ENCODE peak calls at places on chromosomes 3 and 15, in six cellular contexts. One of them, this sample, is unnamed.

GRCh38 chr3:14209596-14210280 is 31.1 kb downstream of the LSM3 start:
- DNase-seq in head of caudate nucleus: no peak
- DNase-seq in MM.1S: no peak
- DNase-seq in right lobe of liver: no peak
- DNase-seq in stimulated activated CD4-positive, alpha-beta T cell treated with anti-CD3 and anti-CD28 coated beads, Interleukin-12 subunit alpha, Interleukin-12 subunit beta, amount 100 ng/mL, for 24 hours: no peak
- DNase-seq in skeletal muscle cell: no peak
- DNase-seq in this sample: no peak

GRCh38 chr3:50479523-50479922 is 23.9 kb downstream of the CACNA2D2 start:
- DNase-seq in skeletal muscle cell: no peak
- DNase-seq in stimulated activated CD4-positive, alpha-beta T cell treated with anti-CD3 and anti-CD28 coated beads, Interleukin-12 subunit alpha, Interleukin-12 subunit beta, amount 100 ng/mL, for 24 hours: no peak
- DNase-seq in MM.1S: no peak
- DNase-seq in right lobe of liver: no peak
- DNase-seq in head of caudate nucleus: no peak
- DNase-seq in this sample: no peak

GRCh38 chr15:82750831-82751181 is 41.1 kb upstream of the AP3B2 start:
- DNase-seq in right lobe of liver: no peak
- DNase-seq in MM.1S: peak; percentile 62
- DNase-seq in stimulated activated CD4-positive, alpha-beta T cell treated with anti-CD3 and anti-CD28 coated beads, Interleukin-12 subunit alpha, Interleukin-12 subunit beta, amount 100 ng/mL, for 24 hours: no peak
- DNase-seq in head of caudate nucleus: no peak
- DNase-seq in skeletal muscle cell: no peak
- DNase-seq in this sample: no peak

GRCh38 chr3:67706934-67707333 is 52.5 kb upstream of the SUCLG2 start:
- DNase-seq in MM.1S: no peak
- DNase-seq in stimulated activated CD4-positive, alpha-beta T cell treated with anti-CD3 and anti-CD28 coated beads, Interleukin-12 subunit alpha, Interleukin-12 subunit beta, amount 100 ng/mL, for 24 hours: no peak
- DNase-seq in skeletal muscle cell: peak; percentile 18
- DNase-seq in right lobe of liver: no peak
- DNase-seq in head of caudate nucleus: no peak
- DNase-seq in this sample: no peak

GRCh38 chr3:50194903-50195500 is 3.6 kb downstream of the GNAT1 start:
- DNase-seq in skeletal muscle cell: no peak
- DNase-seq in head of caudate nucleus: no peak
- DNase-seq in stimulated activated CD4-positive, alpha-beta T cell treated with anti-CD3 and anti-CD28 coated beads, Interleukin-12 subunit alpha, Interleukin-12 subunit beta, amount 100 ng/mL, for 24 hours: no peak
- DNase-seq in MM.1S: no peak
- DNase-seq in right lobe of liver: peak; percentile 89
- DNase-seq in this sample: no peak

GRCh38 chr3:14633819-14634424 is 17.6 kb upstream of the CCDC174 start:
- DNase-seq in head of caudate nucleus: peak; percentile 49
- DNase-seq in skeletal muscle cell: no peak
- DNase-seq in MM.1S: peak; percentile 66
- DNase-seq in right lobe of liver: peak; percentile 68
- DNase-seq in stimulated activated CD4-positive, alpha-beta T cell treated with anti-CD3 and anti-CD28 coated beads, Interleukin-12 subunit alpha, Interleukin-12 subunit beta, amount 100 ng/mL, for 24 hours: peak; percentile 9
- DNase-seq in this sample: peak; percentile 19

GRCh38 chr15:66784174-66784573 is 82.1 kb downstream of the SMAD6 start:
- DNase-seq in MM.1S: no peak
- DNase-seq in right lobe of liver: no peak
- DNase-seq in skeletal muscle cell: no peak
- DNase-seq in stimulated activated CD4-positive, alpha-beta T cell treated with anti-CD3 and anti-CD28 coated beads, Interleukin-12 subunit alpha, Interleukin-12 subunit beta, amount 100 ng/mL, for 24 hours: no peak
- DNase-seq in head of caudate nucleus: no peak
- DNase-seq in this sample: no peak

GRCh38 chr15:49916998-49917397 is 202.0 kb downstream of the ATP8B4 start:
- DNase-seq in stimulated activated CD4-positive, alpha-beta T cell treated with anti-CD3 and anti-CD28 coated beads, Interleukin-12 subunit alpha, Interleukin-12 subunit beta, amount 100 ng/mL, for 24 hours: no peak
- DNase-seq in skeletal muscle cell: no peak
- DNase-seq in right lobe of liver: no peak
- DNase-seq in head of caudate nucleus: no peak
- DNase-seq in MM.1S: no peak
- DNase-seq in this sample: no peak

GRCh38 chr15:41501191-41501917 is 7.7 kb downstream of the ITPKA start:
- DNase-seq in skeletal muscle cell: no peak
- DNase-seq in right lobe of liver: no peak
- DNase-seq in head of caudate nucleus: no peak
- DNase-seq in MM.1S: no peak
- DNase-seq in stimulated activated CD4-positive, alpha-beta T cell treated with anti-CD3 and anti-CD28 coated beads, Interleukin-12 subunit alpha, Interleukin-12 subunit beta, amount 100 ng/mL, for 24 hours: no peak
- DNase-seq in this sample: no peak

GRCh38 chr15:45857295-45857694 is 222.5 kb downstream of the SQOR start:
- DNase-seq in stimulated activated CD4-positive, alpha-beta T cell treated with anti-CD3 and anti-CD28 coated beads, Interleukin-12 subunit alpha, Interleukin-12 subunit beta, amount 100 ng/mL, for 24 hours: no peak
- DNase-seq in right lobe of liver: no peak
- DNase-seq in skeletal muscle cell: no peak
- DNase-seq in head of caudate nucleus: no peak
- DNase-seq in MM.1S: no peak
- DNase-seq in this sample: no peak

GRCh38 chr3:29410660-29411405 is 130.0 kb downstream of the RBMS3 start:
- DNase-seq in skeletal muscle cell: no peak
- DNase-seq in stimulated activated CD4-positive, alpha-beta T cell treated with anti-CD3 and anti-CD28 coated beads, Interleukin-12 subunit alpha, Interleukin-12 subunit beta, amount 100 ng/mL, for 24 hours: no peak
- DNase-seq in MM.1S: no peak
- DNase-seq in head of caudate nucleus: no peak
- DNase-seq in right lobe of liver: no peak
- DNase-seq in this sample: no peak

GRCh38 chr3:185989511-185989910 is 51.7 kb upstream of the TRA2B start:
- DNase-seq in head of caudate nucleus: no peak
- DNase-seq in stimulated activated CD4-positive, alpha-beta T cell treated with anti-CD3 and anti-CD28 coated beads, Interleukin-12 subunit alpha, Interleukin-12 subunit beta, amount 100 ng/mL, for 24 hours: no peak
- DNase-seq in skeletal muscle cell: no peak
- DNase-seq in right lobe of liver: no peak
- DNase-seq in MM.1S: no peak
- DNase-seq in this sample: no peak

GRCh38 chr3:130712718-130713423 is 33.8 kb downstream of the PIK3R4 start:
- DNase-seq in skeletal muscle cell: no peak
- DNase-seq in stimulated activated CD4-positive, alpha-beta T cell treated with anti-CD3 and anti-CD28 coated beads, Interleukin-12 subunit alpha, Interleukin-12 subunit beta, amount 100 ng/mL, for 24 hours: no peak
- DNase-seq in head of caudate nucleus: no peak
- DNase-seq in right lobe of liver: no peak
- DNase-seq in MM.1S: no peak
- DNase-seq in this sample: no peak

GRCh38 chr3:156258301-156258700 is 137.9 kb downstream of the KCNAB1 start:
- DNase-seq in head of caudate nucleus: no peak
- DNase-seq in right lobe of liver: no peak
- DNase-seq in MM.1S: no peak
- DNase-seq in skeletal muscle cell: no peak
- DNase-seq in stimulated activated CD4-positive, alpha-beta T cell treated with anti-CD3 and anti-CD28 coated beads, Interleukin-12 subunit alpha, Interleukin-12 subunit beta, amount 100 ng/mL, for 24 hours: no peak
- DNase-seq in this sample: no peak

GRCh38 chr3:16359331-16359730 is 94.3 kb downstream of the OXNAD1 start:
- DNase-seq in MM.1S: no peak
- DNase-seq in stimulated activated CD4-positive, alpha-beta T cell treated with anti-CD3 and anti-CD28 coated beads, Interleukin-12 subunit alpha, Interleukin-12 subunit beta, amount 100 ng/mL, for 24 hours: no peak
- DNase-seq in right lobe of liver: no peak
- DNase-seq in head of caudate nucleus: no peak
- DNase-seq in skeletal muscle cell: no peak
- DNase-seq in this sample: no peak

GRCh38 chr3:127068871-127069270 is 86.0 kb downstream of the PLXNA1 start:
- DNase-seq in skeletal muscle cell: no peak
- DNase-seq in MM.1S: no peak
- DNase-seq in head of caudate nucleus: no peak
- DNase-seq in stimulated activated CD4-positive, alpha-beta T cell treated with anti-CD3 and anti-CD28 coated beads, Interleukin-12 subunit alpha, Interleukin-12 subunit beta, amount 100 ng/mL, for 24 hours: no peak
- DNase-seq in right lobe of liver: no peak
- DNase-seq in this sample: no peak

GRCh38 chr3:168574455-168575158 is 478.9 kb upstream of the GOLIM4 start:
- DNase-seq in skeletal muscle cell: no peak
- DNase-seq in MM.1S: no peak
- DNase-seq in stimulated activated CD4-positive, alpha-beta T cell treated with anti-CD3 and anti-CD28 coated beads, Interleukin-12 subunit alpha, Interleukin-12 subunit beta, amount 100 ng/mL, for 24 hours: no peak
- DNase-seq in head of caudate nucleus: no peak
- DNase-seq in right lobe of liver: no peak
- DNase-seq in this sample: no peak

GRCh38 chr3:55091381-55092225 is 163.7 kb upstream of the LRTM1 start:
- DNase-seq in skeletal muscle cell: peak; percentile 22
- DNase-seq in head of caudate nucleus: no peak
- DNase-seq in MM.1S: no peak
- DNase-seq in right lobe of liver: no peak
- DNase-seq in stimulated activated CD4-positive, alpha-beta T cell treated with anti-CD3 and anti-CD28 coated beads, Interleukin-12 subunit alpha, Interleukin-12 subunit beta, amount 100 ng/mL, for 24 hours: no peak
- DNase-seq in this sample: no peak

GRCh38 chr3:11245276-11245675 is 26.9 kb upstream of the ATG7 start:
- DNase-seq in head of caudate nucleus: no peak
- DNase-seq in stimulated activated CD4-positive, alpha-beta T cell treated with anti-CD3 and anti-CD28 coated beads, Interleukin-12 subunit alpha, Interleukin-12 subunit beta, amount 100 ng/mL, for 24 hours: no peak
- DNase-seq in right lobe of liver: no peak
- DNase-seq in skeletal muscle cell: no peak
- DNase-seq in MM.1S: no peak
- DNase-seq in this sample: no peak

GRCh38 chr3:165786013-165786412 is 51.2 kb downstream of the BCHE start:
- DNase-seq in right lobe of liver: no peak
- DNase-seq in head of caudate nucleus: no peak
- DNase-seq in stimulated activated CD4-positive, alpha-beta T cell treated with anti-CD3 and anti-CD28 coated beads, Interleukin-12 subunit alpha, Interleukin-12 subunit beta, amount 100 ng/mL, for 24 hours: no peak
- DNase-seq in MM.1S: no peak
- DNase-seq in skeletal muscle cell: no peak
- DNase-seq in this sample: no peak

GRCh38 chr3:86388848-86389247 is 602.1 kb downstream of the VGLL3 start:
- DNase-seq in right lobe of liver: no peak
- DNase-seq in head of caudate nucleus: no peak
- DNase-seq in stimulated activated CD4-positive, alpha-beta T cell treated with anti-CD3 and anti-CD28 coated beads, Interleukin-12 subunit alpha, Interleukin-12 subunit beta, amount 100 ng/mL, for 24 hours: no peak
- DNase-seq in MM.1S: no peak
- DNase-seq in skeletal muscle cell: no peak
- DNase-seq in this sample: no peak

GRCh38 chr3:132016061-132017041 is 18.5 kb downstream of the CPNE4 start:
- DNase-seq in right lobe of liver: no peak
- DNase-seq in stimulated activated CD4-positive, alpha-beta T cell treated with anti-CD3 and anti-CD28 coated beads, Interleukin-12 subunit alpha, Interleukin-12 subunit beta, amount 100 ng/mL, for 24 hours: no peak
- DNase-seq in skeletal muscle cell: no peak
- DNase-seq in MM.1S: no peak
- DNase-seq in head of caudate nucleus: no peak
- DNase-seq in this sample: no peak

GRCh38 chr3:43016513-43016865 is 37.4 kb downstream of the GASK1A start:
- DNase-seq in skeletal muscle cell: no peak
- DNase-seq in MM.1S: no peak
- DNase-seq in right lobe of liver: no peak
- DNase-seq in head of caudate nucleus: no peak
- DNase-seq in stimulated activated CD4-positive, alpha-beta T cell treated with anti-CD3 and anti-CD28 coated beads, Interleukin-12 subunit alpha, Interleukin-12 subunit beta, amount 100 ng/mL, for 24 hours: no peak
- DNase-seq in this sample: no peak

GRCh38 chr3:12159227-12159601 is 502 bp upstream of the TIMP4 start:
- DNase-seq in right lobe of liver: no peak
- DNase-seq in stimulated activated CD4-positive, alpha-beta T cell treated with anti-CD3 and anti-CD28 coated beads, Interleukin-12 subunit alpha, Interleukin-12 subunit beta, amount 100 ng/mL, for 24 hours: no peak
- DNase-seq in head of caudate nucleus: no peak
- DNase-seq in MM.1S: no peak
- DNase-seq in skeletal muscle cell: no peak
- DNase-seq in this sample: no peak

GRCh38 chr3:37556789-37557301 is 304.8 kb upstream of the CTDSPL start:
- DNase-seq in head of caudate nucleus: no peak
- DNase-seq in skeletal muscle cell: no peak
- DNase-seq in MM.1S: no peak
- DNase-seq in right lobe of liver: no peak
- DNase-seq in stimulated activated CD4-positive, alpha-beta T cell treated with anti-CD3 and anti-CD28 coated beads, Interleukin-12 subunit alpha, Interleukin-12 subunit beta, amount 100 ng/mL, for 24 hours: no peak
- DNase-seq in this sample: no peak

GRCh38 chr15:75030424-75030823 is 7.0 kb downstream of the PPCDC start:
- DNase-seq in right lobe of liver: no peak
- DNase-seq in stimulated activated CD4-positive, alpha-beta T cell treated with anti-CD3 and anti-CD28 coated beads, Interleukin-12 subunit alpha, Interleukin-12 subunit beta, amount 100 ng/mL, for 24 hours: no peak
- DNase-seq in skeletal muscle cell: no peak
- DNase-seq in MM.1S: no peak
- DNase-seq in head of caudate nucleus: no peak
- DNase-seq in this sample: no peak

GRCh38 chr3:82939491-82940097 is 1178.1 kb upstream of the GBE1 start:
- DNase-seq in skeletal muscle cell: no peak
- DNase-seq in MM.1S: no peak
- DNase-seq in head of caudate nucleus: no peak
- DNase-seq in stimulated activated CD4-positive, alpha-beta T cell treated with anti-CD3 and anti-CD28 coated beads, Interleukin-12 subunit alpha, Interleukin-12 subunit beta, amount 100 ng/mL, for 24 hours: no peak
- DNase-seq in right lobe of liver: no peak
- DNase-seq in this sample: no peak

GRCh38 chr15:50774450-50774849 is 8.9 kb upstream of the SPPL2A start:
- DNase-seq in stimulated activated CD4-positive, alpha-beta T cell treated with anti-CD3 and anti-CD28 coated beads, Interleukin-12 subunit alpha, Interleukin-12 subunit beta, amount 100 ng/mL, for 24 hours: no peak
- DNase-seq in right lobe of liver: no peak
- DNase-seq in MM.1S: peak; percentile 32
- DNase-seq in head of caudate nucleus: no peak
- DNase-seq in skeletal muscle cell: no peak
- DNase-seq in this sample: no peak

GRCh38 chr15:101275018-101275417 is 2.3 kb downstream of the SELENOS start:
- DNase-seq in stimulated activated CD4-positive, alpha-beta T cell treated with anti-CD3 and anti-CD28 coated beads, Interleukin-12 subunit alpha, Interleukin-12 subunit beta, amount 100 ng/mL, for 24 hours: no peak
- DNase-seq in head of caudate nucleus: no peak
- DNase-seq in MM.1S: peak; percentile 83
- DNase-seq in skeletal muscle cell: no peak
- DNase-seq in right lobe of liver: no peak
- DNase-seq in this sample: no peak

GRCh38 chr15:71970435-71970834 is 147.5 kb downstream of the MYO9A start:
- DNase-seq in stimulated activated CD4-positive, alpha-beta T cell treated with anti-CD3 and anti-CD28 coated beads, Interleukin-12 subunit alpha, Interleukin-12 subunit beta, amount 100 ng/mL, for 24 hours: no peak
- DNase-seq in head of caudate nucleus: no peak
- DNase-seq in skeletal muscle cell: no peak
- DNase-seq in MM.1S: no peak
- DNase-seq in right lobe of liver: no peak
- DNase-seq in this sample: no peak

GRCh38 chr3:183386651-183387050 is 41.8 kb downstream of the MCF2L2 start:
- DNase-seq in MM.1S: no peak
- DNase-seq in right lobe of liver: no peak
- DNase-seq in head of caudate nucleus: peak; percentile 31
- DNase-seq in skeletal muscle cell: no peak
- DNase-seq in stimulated activated CD4-positive, alpha-beta T cell treated with anti-CD3 and anti-CD28 coated beads, Interleukin-12 subunit alpha, Interleukin-12 subunit beta, amount 100 ng/mL, for 24 hours: no peak
- DNase-seq in this sample: no peak

This sample was measured in activated CD8-positive, alpha-beta memory T cell treated with anti-CD3 and anti-CD28 coated beads for 48 hours.